ENCODE peak calls at places on chromosomes 3 and 15, in six cellular contexts. One of them, this sample, is unnamed.

GRCh38 chr15:75200765-75201608 is 695 bp upstream of the C15orf39 start:
- DNase-seq in right cardiac atrium: peak
- DNase-seq in retina: no peak
- DNase-seq in type B pancreatic cell: no peak
- DNase-seq in aorta: no peak
- DNase-seq in IMR-90: no peak
- DNase-seq in this sample: peak

GRCh38 chr3:133701435-133702358 is 40.0 kb upstream of the TOPBP1 start:
- DNase-seq in right cardiac atrium: no peak
- DNase-seq in retina: no peak
- DNase-seq in type B pancreatic cell: no peak
- DNase-seq in aorta: no peak
- DNase-seq in IMR-90: no peak
- DNase-seq in this sample: no peak

GRCh38 chr15:74776851-74777768 is 4.8 kb upstream of the CSK start:
- DNase-seq in right cardiac atrium: peak
- DNase-seq in retina: no peak
- DNase-seq in type B pancreatic cell: no peak
- DNase-seq in aorta: no peak
- DNase-seq in IMR-90: no peak
- DNase-seq in this sample: no peak

GRCh38 chr3:56415672-56416071 is 52.6 kb downstream of the ERC2 start:
- DNase-seq in right cardiac atrium: peak
- DNase-seq in retina: no peak
- DNase-seq in type B pancreatic cell: no peak
- DNase-seq in aorta: no peak
- DNase-seq in IMR-90: no peak
- DNase-seq in this sample: no peak

GRCh38 chr15:33565099-33565498 is 254.3 kb downstream of the RYR3 start:
- DNase-seq in right cardiac atrium: no peak
- DNase-seq in retina: no peak
- DNase-seq in type B pancreatic cell: no peak
- DNase-seq in aorta: no peak
- DNase-seq in IMR-90: peak
- DNase-seq in this sample: peak

GRCh38 chr3:129305592-129306091 is 27.0 kb downstream of the HMCES start:
- DNase-seq in right cardiac atrium: peak
- DNase-seq in retina: peak
- DNase-seq in type B pancreatic cell: peak
- DNase-seq in aorta: peak
- DNase-seq in IMR-90: peak
- DNase-seq in this sample: no peak

GRCh38 chr3:32176989-32177701 is 61.3 kb upstream of the CMTM8 start:
- DNase-seq in right cardiac atrium: no peak
- DNase-seq in retina: no peak
- DNase-seq in type B pancreatic cell: no peak
- DNase-seq in aorta: no peak
- DNase-seq in IMR-90: peak
- DNase-seq in this sample: peak

GRCh38 chr3:14532691-14533456 is 7.3 kb downstream of the GRIP2 start:
- DNase-seq in right cardiac atrium: peak
- DNase-seq in retina: no peak
- DNase-seq in type B pancreatic cell: no peak
- DNase-seq in aorta: peak
- DNase-seq in IMR-90: no peak
- DNase-seq in this sample: peak

GRCh38 chr3:184502123-184502667 is 59.4 kb upstream of the EPHB3 start:
- DNase-seq in right cardiac atrium: no peak
- DNase-seq in retina: no peak
- DNase-seq in type B pancreatic cell: no peak
- DNase-seq in aorta: no peak
- DNase-seq in IMR-90: no peak
- DNase-seq in this sample: no peak

GRCh38 chr3:42110631-42111030 is 19.5 kb downstream of the TRAK1 start:
- DNase-seq in right cardiac atrium: no peak
- DNase-seq in retina: no peak
- DNase-seq in type B pancreatic cell: no peak
- DNase-seq in aorta: no peak
- DNase-seq in IMR-90: no peak
- DNase-seq in this sample: no peak

GRCh38 chr15:90213123-90213817 is 12.1 kb downstream of the SEMA4B start:
- DNase-seq in right cardiac atrium: no peak
- DNase-seq in retina: no peak
- DNase-seq in type B pancreatic cell: no peak
- DNase-seq in aorta: no peak
- DNase-seq in IMR-90: no peak
- DNase-seq in this sample: peak

GRCh38 chr3:193132923-193133463 is 108.0 kb upstream of the PLAAT1 start:
- DNase-seq in right cardiac atrium: no peak
- DNase-seq in retina: peak
- DNase-seq in type B pancreatic cell: no peak
- DNase-seq in aorta: no peak
- DNase-seq in IMR-90: no peak
- DNase-seq in this sample: no peak

GRCh38 chr3:146513386-146514051 is 30.9 kb downstream of the PLSCR1 start:
- DNase-seq in right cardiac atrium: no peak
- DNase-seq in retina: no peak
- DNase-seq in type B pancreatic cell: no peak
- DNase-seq in aorta: no peak
- DNase-seq in IMR-90: peak
- DNase-seq in this sample: no peak

GRCh38 chr3:36446230-36446629 is 65.9 kb downstream of the STAC start:
- DNase-seq in right cardiac atrium: no peak
- DNase-seq in retina: no peak
- DNase-seq in type B pancreatic cell: no peak
- DNase-seq in aorta: no peak
- DNase-seq in IMR-90: no peak
- DNase-seq in this sample: no peak

GRCh38 chr3:60240558-60240957 is 1010.7 kb downstream of the FHIT start:
- DNase-seq in right cardiac atrium: no peak
- DNase-seq in retina: peak
- DNase-seq in type B pancreatic cell: no peak
- DNase-seq in aorta: no peak
- DNase-seq in IMR-90: no peak
- DNase-seq in this sample: peak

GRCh38 chr15:88225484-88225883 is 31.1 kb downstream of the NTRK3 start:
- DNase-seq in right cardiac atrium: no peak
- DNase-seq in retina: no peak
- DNase-seq in type B pancreatic cell: no peak
- DNase-seq in aorta: no peak
- DNase-seq in IMR-90: no peak
- DNase-seq in this sample: no peak

GRCh38 chr15:80803580-80804525 is 24.7 kb downstream of the CEMIP start:
- DNase-seq in right cardiac atrium: no peak
- DNase-seq in retina: no peak
- DNase-seq in type B pancreatic cell: no peak
- DNase-seq in aorta: no peak
- DNase-seq in IMR-90: no peak
- DNase-seq in this sample: no peak

GRCh38 chr3:186705882-186706780 is 11.0 kb upstream of the KNG1 start:
- DNase-seq in right cardiac atrium: no peak
- DNase-seq in retina: no peak
- DNase-seq in type B pancreatic cell: no peak
- DNase-seq in aorta: no peak
- DNase-seq in IMR-90: no peak
- DNase-seq in this sample: no peak

GRCh38 chr3:16825617-16826204 is 59.0 kb upstream of the PLCL2 start:
- DNase-seq in right cardiac atrium: no peak
- DNase-seq in retina: no peak
- DNase-seq in type B pancreatic cell: no peak
- DNase-seq in aorta: no peak
- DNase-seq in IMR-90: no peak
- DNase-seq in this sample: no peak

GRCh38 chr15:73268457-73268856 is 100.3 kb downstream of the HCN4 start:
- DNase-seq in right cardiac atrium: no peak
- DNase-seq in retina: no peak
- DNase-seq in type B pancreatic cell: no peak
- DNase-seq in aorta: no peak
- DNase-seq in IMR-90: peak
- DNase-seq in this sample: no peak

GRCh38 chr3:45991341-45991740 is 4.3 kb downstream of the FYCO1 start:
- DNase-seq in right cardiac atrium: no peak
- DNase-seq in retina: no peak
- DNase-seq in type B pancreatic cell: no peak
- DNase-seq in aorta: no peak
- DNase-seq in IMR-90: no peak
- DNase-seq in this sample: no peak

GRCh38 chr3:38575279-38575843 is 74.1 kb downstream of the SCN5A start:
- DNase-seq in right cardiac atrium: no peak
- DNase-seq in retina: no peak
- DNase-seq in type B pancreatic cell: peak
- DNase-seq in aorta: no peak
- DNase-seq in IMR-90: no peak
- DNase-seq in this sample: no peak

GRCh38 chr3:110686691-110687090 is 384.9 kb upstream of the NECTIN3 start:
- DNase-seq in right cardiac atrium: no peak
- DNase-seq in retina: no peak
- DNase-seq in type B pancreatic cell: no peak
- DNase-seq in aorta: no peak
- DNase-seq in IMR-90: peak
- DNase-seq in this sample: no peak

GRCh38 chr3:123877466-123877865 is 6.7 kb downstream of the MYLK start:
- DNase-seq in right cardiac atrium: no peak
- DNase-seq in retina: no peak
- DNase-seq in type B pancreatic cell: no peak
- DNase-seq in aorta: no peak
- DNase-seq in IMR-90: no peak
- DNase-seq in this sample: no peak

GRCh38 chr3:85781806-85782205 is 823.0 kb downstream of the CADM2 start:
- DNase-seq in right cardiac atrium: no peak
- DNase-seq in retina: no peak
- DNase-seq in type B pancreatic cell: no peak
- DNase-seq in aorta: no peak
- DNase-seq in IMR-90: no peak
- DNase-seq in this sample: peak

GRCh38 chr3:46558184-46559029 is 7.7 kb downstream of the LRRC2 start:
- DNase-seq in right cardiac atrium: peak
- DNase-seq in retina: peak
- DNase-seq in type B pancreatic cell: peak
- DNase-seq in aorta: peak
- DNase-seq in IMR-90: peak
- DNase-seq in this sample: peak

GRCh38 chr15:59020321-59020720 is 32.9 kb downstream of the RNF111 start:
- DNase-seq in right cardiac atrium: no peak
- DNase-seq in retina: no peak
- DNase-seq in type B pancreatic cell: no peak
- DNase-seq in aorta: no peak
- DNase-seq in IMR-90: no peak
- DNase-seq in this sample: no peak